ENCODE peak calls at places on chromosomes 6 and 20, in eight cellular contexts. T, C, M, S, D, O, A and L are unnamed samples.

GRCh38 chr6:16236009-16236501 is 2.3 kb upstream of the GMPR start:
- DNase-seq in T (no peak), C (no peak), M (no peak), S (no peak), D (no peak), O (no peak), A (no peak), L (no peak)

GRCh38 chr20:58025233-58025632 is 203.2 kb downstream of the ANKRD60 start:
- DNase-seq in T (peak; percentile 18), C (no peak), M (no peak), S (no peak), D (no peak), O (no peak), A (no peak), L (no peak)

GRCh38 chr6:6951355-6951754 is 156.4 kb upstream of the RREB1 start:
- DNase-seq in T (no peak), C (no peak), M (no peak), S (no peak), D (no peak), O (no peak), A (no peak), L (no peak)

GRCh38 chr6:28710466-28711191 is 184.9 kb downstream of the GPX5 start:
- DNase-seq in T (no peak), C (peak; percentile 88), M (no peak), S (no peak), D (no peak), O (no peak), A (no peak), L (no peak)

GRCh38 chr20:62979876-62980373 is 26.8 kb downstream of the BHLHE23 start:
- DNase-seq in T (no peak), C (no peak), M (no peak), S (no peak), D (no peak), O (no peak), A (no peak), L (no peak)

GRCh38 chr6:50249493-50249892 is 199.8 kb upstream of the DEFB112 start:
- DNase-seq in T (no peak), C (peak; percentile 51), M (no peak), S (no peak), D (no peak), O (no peak), A (no peak), L (no peak)

GRCh38 chr6:34143884-34144580 is 1.9 kb downstream of the GRM4 start:
- DNase-seq in T (no peak), C (no peak), M (no peak), S (no peak), D (no peak), O (peak; percentile 97), A (no peak), L (no peak)

GRCh38 chr20:59937150-59937549 is 3.0 kb downstream of the PPP1R3D start:
- DNase-seq in T (no peak), C (no peak), M (no peak), S (no peak), D (no peak), O (no peak), A (no peak), L (no peak)

GRCh38 chr20:23399568-23400241 is 21.6 kb downstream of the NAPB start:
- DNase-seq in T (no peak), C (peak; percentile 53), M (no peak), S (no peak), D (no peak), O (no peak), A (no peak), L (no peak)

GRCh38 chr6:89667872-89668556 is 29.5 kb upstream of the LYRM2 start:
- DNase-seq in T (no peak), C (peak; percentile 14), M (no peak), S (no peak), D (no peak), O (no peak), A (no peak), L (no peak)

GRCh38 chr6:156508923-156509322 is 268.3 kb upstream of the ARID1B start:
- DNase-seq in T (no peak), C (no peak), M (no peak), S (no peak), D (no peak), O (no peak), A (no peak), L (no peak)
- H3K27ac ChIP-seq in T (no peak overlapping the region), C (no peak overlapping the region), M (no peak overlapping the region), S (no peak overlapping the region), D (peak overlapping the region; percentile 61), O (no peak overlapping the region), A (no peak overlapping the region), L (no peak overlapping the region)

DNA sequence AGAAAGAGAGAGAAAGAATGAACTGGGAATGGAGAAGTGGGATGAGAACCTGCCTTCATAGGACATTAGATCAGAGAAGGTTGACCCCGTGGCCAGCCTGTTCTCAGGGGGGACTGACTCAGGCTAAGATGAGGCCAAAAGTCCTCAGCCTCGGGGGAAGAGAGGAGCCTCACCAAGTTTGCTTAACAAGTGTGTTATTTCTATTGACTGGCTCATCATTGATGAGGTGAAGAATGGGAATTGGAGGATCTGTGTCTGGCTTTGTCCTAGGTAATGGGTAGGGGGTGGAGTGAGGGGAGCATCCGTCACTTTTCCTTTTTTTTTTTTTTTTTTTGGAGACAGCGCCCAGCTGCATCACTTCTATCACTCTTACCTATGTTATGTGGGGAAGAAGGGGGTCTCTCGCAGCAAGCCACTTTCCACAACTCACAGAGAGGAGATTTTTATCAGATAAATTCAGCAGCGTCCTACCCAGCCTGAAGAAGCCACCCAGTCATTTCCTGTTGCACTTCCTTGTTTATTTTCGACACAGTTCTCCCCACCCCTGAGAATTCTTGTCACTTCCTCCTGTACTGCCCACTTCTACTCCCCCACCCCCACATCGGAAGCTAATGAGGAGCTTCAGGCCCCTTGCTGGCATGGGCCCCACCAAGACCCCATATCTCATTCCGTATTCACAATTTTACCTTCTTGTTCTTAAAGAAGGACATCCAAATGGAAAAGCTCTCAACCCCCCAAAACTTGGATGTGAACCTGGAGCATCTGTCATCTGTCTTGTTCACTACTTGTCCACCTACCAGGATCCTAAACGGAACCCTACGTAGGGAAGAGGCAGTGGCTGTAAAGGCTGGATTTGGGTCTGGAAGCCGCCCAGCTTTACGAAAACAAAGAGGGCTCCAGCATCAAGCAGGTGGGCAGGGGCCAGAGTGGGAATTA is 2.8 kb upstream of the RNASET2 start:
- DNase-seq in T (no peak), C (no peak), M (no peak), S (no peak), D (no peak), O (no peak), A (no peak), L (no peak)
- H3K27ac ChIP-seq in T (peak overlapping the region; percentile 35), C (no peak overlapping the region), M (no peak overlapping the region), S (peak overlapping the region; percentile 84), D (peak overlapping the region; percentile 9), O (no peak overlapping the region), A (no peak overlapping the region), L (peak overlapping the region; percentile 72)

DNA sequence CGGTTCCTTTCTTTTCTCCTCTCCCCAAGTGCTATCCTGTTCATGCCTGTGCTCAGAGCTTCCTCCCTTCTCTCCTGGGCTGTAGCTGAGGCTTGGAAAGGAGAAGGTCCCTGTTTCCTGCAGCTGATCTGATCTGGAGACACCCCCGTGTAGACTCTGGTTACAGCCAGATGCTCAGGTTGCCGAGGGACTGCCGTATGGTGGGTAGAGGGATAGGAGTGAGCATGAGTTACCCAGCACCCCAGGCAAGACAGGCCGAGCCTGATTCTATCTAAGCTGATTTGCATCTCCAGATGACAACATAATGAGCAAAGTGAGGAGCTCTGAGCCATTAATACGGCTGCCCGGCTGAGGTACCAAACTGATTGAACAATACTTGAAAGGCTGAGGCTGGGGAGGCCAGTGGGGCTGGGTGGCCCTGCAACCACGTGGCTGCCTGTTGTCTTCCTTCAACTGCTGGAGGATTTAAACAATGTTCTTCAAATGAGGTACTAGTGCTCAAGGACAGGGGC is 91.8 kb downstream of the ASXL1 start:
- DNase-seq in T (no peak), C (no peak), M (no peak), S (peak; percentile 36), D (no peak), O (peak; percentile 93), A (no peak), L (no peak)
- H3K27ac ChIP-seq in T (peak overlapping the region; percentile 40), C (no peak overlapping the region), M (peak overlapping the region; percentile 56), S (no peak overlapping the region), D (peak overlapping the region; percentile 79), O (peak overlapping the region; percentile 98), A (no peak overlapping the region), L (peak overlapping the region; percentile 39)

GRCh38 chr6:156852858-156853216 is 75.7 kb downstream of the ARID1B start:
- DNase-seq in T (no peak), C (no peak), M (no peak), S (no peak), D (no peak), O (peak; percentile 13), A (no peak), L (no peak)
- H3K27ac ChIP-seq in T (no peak overlapping the region), C (no peak overlapping the region), M (no peak overlapping the region), S (no peak overlapping the region), D (no peak overlapping the region), O (no peak overlapping the region), A (no peak overlapping the region), L (no peak overlapping the region)

DNA sequence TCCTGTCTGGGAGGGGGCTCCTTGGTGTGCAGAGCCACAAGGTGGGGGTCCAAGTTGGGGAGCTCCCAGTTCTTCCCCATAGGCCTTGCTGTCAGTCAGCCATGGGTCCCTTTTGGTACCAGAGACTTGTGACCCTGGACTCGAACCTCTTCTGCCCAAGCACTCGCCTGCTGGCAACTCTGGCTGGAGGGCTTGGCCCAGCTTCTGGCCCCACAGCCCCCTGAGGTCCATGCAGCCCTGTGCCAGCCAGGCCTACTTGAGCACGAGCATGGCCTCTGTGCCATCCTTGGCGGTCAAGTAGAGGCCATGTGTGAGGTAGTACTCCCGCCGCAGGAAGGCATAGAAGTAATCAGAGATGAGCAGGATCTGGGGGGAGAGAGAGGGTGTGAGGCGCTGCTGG is 2.1 kb downstream of the MAP1LC3A start:
- DNase-seq in T (no peak), C (no peak), M (no peak), S (no peak), D (no peak), O (no peak), A (no peak), L (no peak)
- H3K27ac ChIP-seq in T (peak overlapping the region; percentile 98), C (no peak overlapping the region), M (peak overlapping the region; percentile 74), S (no peak overlapping the region), D (peak overlapping the region; percentile 97), O (no peak overlapping the region), A (no peak overlapping the region), L (peak overlapping the region; percentile 89)